ENCODE peak calls at places on chromosomes 4 and X, in seven cellular contexts. One of them, this sample, is unnamed.

GRCh38 chr4:616911-617643 is 8.3 kb upstream of the PDE6B start:
- DNase-seq in ovary: no peak
- DNase-seq in K562: no peak
- DNase-seq in A549: no peak
- DNase-seq in suprapubic skin: no peak
- DNase-seq in sigmoid colon: no peak
- DNase-seq in tibial nerve: no peak
- DNase-seq in this sample: no peak

GRCh38 chr4:96354036-96354712 is 514.3 kb downstream of the PDHA2 start:
- DNase-seq in ovary: no peak
- DNase-seq in K562: no peak
- DNase-seq in A549: no peak
- DNase-seq in suprapubic skin: no peak
- DNase-seq in sigmoid colon: no peak
- DNase-seq in tibial nerve: no peak
- DNase-seq in this sample: no peak

GRCh38 chrX:26032141-26032917 is 105.8 kb upstream of the MAGEB18 start:
- DNase-seq in ovary: no peak
- DNase-seq in K562: no peak
- DNase-seq in A549: no peak
- DNase-seq in suprapubic skin: no peak
- DNase-seq in sigmoid colon: no peak
- DNase-seq in tibial nerve: no peak
- DNase-seq in this sample: no peak

GRCh38 chr4:56264861-56265260 is 122.4 kb downstream of the AASDH start:
- DNase-seq in ovary: no peak
- DNase-seq in K562: no peak
- DNase-seq in A549: no peak
- DNase-seq in suprapubic skin: no peak
- DNase-seq in sigmoid colon: no peak
- DNase-seq in tibial nerve: no peak
- DNase-seq in this sample: no peak

GRCh38 chr4:102564399-102564921 is 63.3 kb downstream of the NFKB1 start:
- DNase-seq in ovary: no peak
- DNase-seq in K562: no peak
- DNase-seq in A549: no peak
- DNase-seq in suprapubic skin: no peak
- DNase-seq in sigmoid colon: no peak
- DNase-seq in tibial nerve: no peak
- DNase-seq in this sample: no peak

GRCh38 chr4:67770422-67770821 is 16.2 kb upstream of the GNRHR start:
- DNase-seq in ovary: no peak
- DNase-seq in K562: no peak
- DNase-seq in A549: no peak
- DNase-seq in suprapubic skin: no peak
- DNase-seq in sigmoid colon: no peak
- DNase-seq in tibial nerve: no peak
- DNase-seq in this sample: no peak

GRCh38 chr4:110270492-110271197 is 72.2 kb upstream of the ELOVL6 start:
- DNase-seq in ovary: no peak
- DNase-seq in K562: no peak
- DNase-seq in A549: no peak
- DNase-seq in suprapubic skin: no peak
- DNase-seq in sigmoid colon: no peak
- DNase-seq in tibial nerve: no peak
- DNase-seq in this sample: no peak

GRCh38 chr4:127856485-127857447 is 23.9 kb upstream of the PLK4 start:
- DNase-seq in ovary: no peak
- DNase-seq in K562: no peak
- DNase-seq in A549: no peak
- DNase-seq in suprapubic skin: no peak
- DNase-seq in sigmoid colon: no peak
- DNase-seq in tibial nerve: no peak
- DNase-seq in this sample: no peak

GRCh38 chr4:1756893-1757779 is 35.8 kb downstream of the TACC3 start:
- DNase-seq in ovary: no peak
- DNase-seq in K562: no peak
- DNase-seq in A549: no peak
- DNase-seq in suprapubic skin: no peak
- DNase-seq in sigmoid colon: no peak
- DNase-seq in tibial nerve: no peak
- DNase-seq in this sample: no peak

GRCh38 chr4:1759818-1760223 is 33.3 kb upstream of the FGFR3 start:
- DNase-seq in ovary: no peak
- DNase-seq in K562: no peak
- DNase-seq in A549: no peak
- DNase-seq in suprapubic skin: no peak
- DNase-seq in sigmoid colon: no peak
- DNase-seq in tibial nerve: no peak
- DNase-seq in this sample: no peak

GRCh38 chr4:1759170-1759817 is 33.8 kb upstream of the FGFR3 start:
- DNase-seq in ovary: no peak
- DNase-seq in K562: no peak
- DNase-seq in A549: no peak
- DNase-seq in suprapubic skin: no peak
- DNase-seq in sigmoid colon: no peak
- DNase-seq in tibial nerve: no peak
- DNase-seq in this sample: no peak

GRCh38 chr4:1757836-1758235 is 35.3 kb upstream of the FGFR3 start:
- DNase-seq in ovary: no peak
- DNase-seq in K562: peak
- DNase-seq in A549: no peak
- DNase-seq in suprapubic skin: no peak
- DNase-seq in sigmoid colon: no peak
- DNase-seq in tibial nerve: no peak
- DNase-seq in this sample: no peak

DNA sequence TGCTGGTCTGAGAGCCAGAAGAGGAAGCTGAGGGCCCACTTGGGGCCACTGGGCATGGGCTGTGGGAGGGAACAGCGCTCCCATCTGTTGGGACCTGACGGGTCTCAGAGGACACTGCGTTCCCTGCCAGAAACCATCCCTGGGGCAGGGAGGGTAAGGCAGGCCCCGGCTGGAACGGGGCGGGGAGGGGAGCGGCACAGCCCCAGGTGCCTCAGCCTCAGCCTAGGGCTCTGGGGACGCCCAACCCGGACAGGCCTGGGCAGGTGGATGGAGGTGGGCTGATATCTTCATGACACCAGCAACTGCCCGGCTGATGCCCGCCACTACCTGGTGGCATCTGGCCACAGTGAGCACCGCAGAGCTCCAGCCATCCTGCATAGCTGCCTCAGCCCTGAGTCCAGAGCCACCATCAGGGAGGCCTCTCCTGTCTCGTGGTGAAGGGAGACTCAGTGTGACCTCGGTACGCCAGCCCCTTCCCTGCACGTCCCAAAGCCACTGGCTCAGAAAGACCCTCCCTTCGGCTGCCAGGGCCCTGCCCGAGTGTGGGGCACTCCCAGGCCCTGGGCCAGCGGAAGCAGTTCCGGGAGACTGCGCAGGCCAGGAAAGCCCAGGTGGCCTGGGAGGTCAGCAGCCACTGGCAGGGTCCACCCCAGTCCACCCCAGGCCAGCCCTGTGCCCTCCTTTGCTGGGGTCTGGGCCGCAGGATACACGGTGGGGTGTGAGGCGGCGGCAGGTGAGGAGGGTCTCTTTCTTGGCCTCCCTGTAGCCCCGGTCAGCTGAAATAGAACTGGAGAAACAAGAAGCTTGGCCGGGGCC is 34.6 kb upstream of the FGFR3 start:
- DNase-seq in ovary: no peak
- DNase-seq in K562: no peak
- DNase-seq in A549: no peak
- DNase-seq in suprapubic skin: no peak
- DNase-seq in sigmoid colon: no peak
- DNase-seq in tibial nerve: no peak
- DNase-seq in this sample: no peak
- TF ChIP-seq EP300 in ovary: no peak
- TF ChIP-seq EP300 in K562: no peak
- TF ChIP-seq EP300 in A549: no peak
- TF ChIP-seq EP300 in suprapubic skin: no peak
- TF ChIP-seq EP300 in sigmoid colon: no peak
- TF ChIP-seq EP300 in tibial nerve: no peak
- TF ChIP-seq EP300 in this sample: no peak

GRCh38 chrX:47587906-47588735 is 5.9 kb downstream of the TIMP1 start:
- DNase-seq in ovary: no peak
- DNase-seq in K562: no peak
- DNase-seq in A549: no peak
- DNase-seq in suprapubic skin: no peak
- DNase-seq in sigmoid colon: no peak
- DNase-seq in tibial nerve: no peak
- DNase-seq in this sample: no peak

GRCh38 chrX:47584714-47585113 is 2.5 kb downstream of the TIMP1 start:
- DNase-seq in ovary: no peak
- DNase-seq in K562: no peak
- DNase-seq in A549: no peak
- DNase-seq in suprapubic skin: no peak
- DNase-seq in sigmoid colon: no peak
- DNase-seq in tibial nerve: no peak
- DNase-seq in this sample: no peak

GRCh38 chrX:47586043-47586787 is 4.0 kb downstream of the TIMP1 start:
- DNase-seq in ovary: no peak
- DNase-seq in K562: no peak
- DNase-seq in A549: no peak
- DNase-seq in suprapubic skin: no peak
- DNase-seq in sigmoid colon: no peak
- DNase-seq in tibial nerve: no peak
- DNase-seq in this sample: no peak

GRCh38 chrX:47585273-47585672 is 3.0 kb downstream of the TIMP1 start:
- DNase-seq in ovary: no peak
- DNase-seq in K562: no peak
- DNase-seq in A549: no peak
- DNase-seq in suprapubic skin: no peak
- DNase-seq in sigmoid colon: no peak
- DNase-seq in tibial nerve: no peak
- DNase-seq in this sample: no peak

DNA sequence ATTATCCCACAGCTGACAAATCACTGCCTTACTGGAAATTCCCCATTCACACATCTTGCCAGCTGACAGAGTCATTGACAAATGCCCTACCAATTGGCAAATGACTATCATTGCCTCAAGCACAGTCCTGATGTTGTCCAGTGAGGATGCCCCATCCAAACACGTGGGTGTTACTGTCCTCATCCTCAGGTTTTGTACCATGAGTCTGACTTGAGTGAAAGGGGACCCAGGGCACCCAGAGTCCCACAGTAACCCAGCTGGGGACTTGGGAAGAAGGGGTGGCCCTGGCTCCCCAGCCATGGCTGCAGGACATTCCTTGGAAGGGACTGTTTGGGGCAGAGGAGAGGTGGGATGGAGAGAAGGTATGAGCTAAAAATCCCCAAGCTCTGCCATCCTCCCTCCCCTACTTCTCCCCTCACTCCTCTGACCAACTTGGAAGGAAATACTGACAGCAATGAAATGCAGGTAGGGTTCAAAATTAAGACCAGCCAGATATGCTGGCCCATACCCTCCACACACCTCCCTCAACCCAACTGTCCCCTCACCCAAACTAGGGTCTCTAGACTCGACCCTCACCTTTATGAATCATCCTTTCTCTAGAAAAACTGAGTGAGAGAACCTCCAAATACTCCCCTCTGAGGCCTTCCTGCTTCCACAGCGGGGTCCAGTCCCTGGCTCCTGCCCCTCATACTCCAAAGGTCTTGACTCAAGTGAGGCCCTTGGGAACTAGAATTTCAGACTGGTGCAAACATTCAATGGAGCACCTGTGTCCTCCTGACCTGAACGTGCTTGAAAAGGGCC is 5.1 kb downstream of the TIMP1 start:
- DNase-seq in ovary: no peak
- DNase-seq in K562: no peak
- DNase-seq in A549: no peak
- DNase-seq in suprapubic skin: no peak
- DNase-seq in sigmoid colon: no peak
- DNase-seq in tibial nerve: no peak
- DNase-seq in this sample: no peak
- TF ChIP-seq POLR2A in ovary: no peak
- TF ChIP-seq POLR2A in K562: peak
- TF ChIP-seq POLR2A in A549: no peak
- TF ChIP-seq POLR2A in suprapubic skin: no peak
- TF ChIP-seq POLR2A in sigmoid colon: no peak
- TF ChIP-seq POLR2A in tibial nerve: no peak
- TF ChIP-seq POLR2A in this sample: no peak

GRCh38 chr4:104589264-104589868 is 94.7 kb upstream of the CXXC4 start:
- DNase-seq in ovary: no peak
- DNase-seq in K562: no peak
- DNase-seq in A549: no peak
- DNase-seq in suprapubic skin: no peak
- DNase-seq in sigmoid colon: no peak
- DNase-seq in tibial nerve: no peak
- DNase-seq in this sample: no peak

GRCh38 chr4:104596189-104596588 is 101.5 kb upstream of the CXXC4 start:
- DNase-seq in ovary: no peak
- DNase-seq in K562: no peak
- DNase-seq in A549: no peak
- DNase-seq in suprapubic skin: no peak
- DNase-seq in sigmoid colon: no peak
- DNase-seq in tibial nerve: no peak
- DNase-seq in this sample: no peak

GRCh38 chr4:104592894-104593470 is 98.3 kb upstream of the CXXC4 start:
- DNase-seq in ovary: no peak
- DNase-seq in K562: no peak
- DNase-seq in A549: no peak
- DNase-seq in suprapubic skin: no peak
- DNase-seq in sigmoid colon: no peak
- DNase-seq in tibial nerve: no peak
- DNase-seq in this sample: no peak

DNA sequence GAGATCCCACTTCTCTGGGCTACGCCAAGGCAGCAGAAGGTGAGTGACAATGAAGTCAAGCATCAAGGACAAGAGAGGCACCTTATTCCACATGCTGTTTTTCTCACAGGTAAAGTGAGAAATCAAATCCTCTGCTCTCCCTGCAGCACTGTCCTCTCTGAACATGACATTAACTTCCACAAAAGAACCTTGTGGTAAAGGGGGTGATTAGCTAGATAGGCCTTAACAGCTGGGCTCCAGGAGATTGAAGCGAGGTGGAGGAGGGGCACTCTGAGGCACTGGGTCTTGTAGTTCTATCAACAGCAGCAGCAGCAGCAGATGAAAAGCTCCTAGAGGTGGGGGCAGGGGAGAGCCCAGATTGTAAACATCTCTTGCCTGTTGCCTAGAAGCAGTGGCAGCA is 96.8 kb upstream of the CXXC4 start:
- DNase-seq in ovary: no peak
- DNase-seq in K562: no peak
- DNase-seq in A549: no peak
- DNase-seq in suprapubic skin: no peak
- DNase-seq in sigmoid colon: peak
- DNase-seq in tibial nerve: no peak
- DNase-seq in this sample: no peak
- TF ChIP-seq EP300 in ovary: no peak
- TF ChIP-seq EP300 in K562: no peak
- TF ChIP-seq EP300 in A549: no peak
- TF ChIP-seq EP300 in suprapubic skin: no peak
- TF ChIP-seq EP300 in sigmoid colon: no peak
- TF ChIP-seq EP300 in tibial nerve: no peak
- TF ChIP-seq EP300 in this sample: no peak

GRCh38 chr4:8188743-8189550 is 10.1 kb upstream of the SH3TC1 start:
- DNase-seq in ovary: no peak
- DNase-seq in K562: no peak
- DNase-seq in A549: no peak
- DNase-seq in suprapubic skin: no peak
- DNase-seq in sigmoid colon: no peak
- DNase-seq in tibial nerve: no peak
- DNase-seq in this sample: no peak

GRCh38 chr4:8192748-8193738 is 6.0 kb upstream of the SH3TC1 start:
- DNase-seq in ovary: no peak
- DNase-seq in K562: no peak
- DNase-seq in A549: peak
- DNase-seq in suprapubic skin: no peak
- DNase-seq in sigmoid colon: no peak
- DNase-seq in tibial nerve: peak
- DNase-seq in this sample: no peak

GRCh38 chr4:8189551-8190466 is 9.3 kb upstream of the SH3TC1 start:
- DNase-seq in ovary: no peak
- DNase-seq in K562: no peak
- DNase-seq in A549: no peak
- DNase-seq in suprapubic skin: no peak
- DNase-seq in sigmoid colon: no peak
- DNase-seq in tibial nerve: no peak
- DNase-seq in this sample: no peak

GRCh38 chr4:8188085-8188484 is 11.0 kb upstream of the SH3TC1 start:
- DNase-seq in ovary: no peak
- DNase-seq in K562: no peak
- DNase-seq in A549: peak
- DNase-seq in suprapubic skin: no peak
- DNase-seq in sigmoid colon: no peak
- DNase-seq in tibial nerve: no peak
- DNase-seq in this sample: no peak

DNA sequence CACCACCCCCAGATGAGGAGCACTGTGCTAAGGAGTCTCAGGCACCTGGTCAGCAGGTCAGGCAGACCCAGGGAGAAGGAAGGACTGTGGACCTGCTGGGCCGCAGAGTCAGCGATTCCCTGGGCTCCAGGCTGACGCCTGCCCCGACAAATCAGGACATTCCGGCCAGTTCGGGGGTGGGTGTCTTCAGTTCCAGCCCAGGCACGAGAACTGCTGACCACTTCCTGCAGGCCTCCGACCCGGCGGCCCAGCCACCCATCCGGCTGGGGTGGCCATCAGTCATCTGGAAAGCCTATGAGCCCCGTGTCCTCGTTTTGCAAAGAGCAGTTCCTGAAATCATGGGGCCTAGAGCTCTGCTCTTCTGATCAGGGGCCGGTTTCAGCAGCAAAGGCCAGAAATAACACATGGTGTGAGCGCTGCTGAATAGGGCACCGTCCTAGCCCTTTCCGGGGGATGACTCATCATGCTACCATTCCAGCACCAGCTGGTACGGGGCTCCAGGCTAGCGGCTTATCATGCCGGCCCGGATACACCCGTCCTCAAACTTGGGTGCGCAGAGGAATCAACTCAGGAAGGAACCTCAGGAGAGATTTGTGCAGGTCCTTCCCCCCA is 7.8 kb upstream of the SH3TC1 start:
- DNase-seq in ovary: peak
- DNase-seq in K562: peak
- DNase-seq in A549: no peak
- DNase-seq in suprapubic skin: no peak
- DNase-seq in sigmoid colon: peak
- DNase-seq in tibial nerve: peak
- DNase-seq in this sample: peak
- TF ChIP-seq POLR2A in ovary: no peak
- TF ChIP-seq POLR2A in K562: no peak
- TF ChIP-seq POLR2A in A549: no peak
- TF ChIP-seq POLR2A in suprapubic skin: no peak
- TF ChIP-seq POLR2A in sigmoid colon: no peak
- TF ChIP-seq POLR2A in tibial nerve: peak
- TF ChIP-seq POLR2A in this sample: no peak